ENCODE peak calls at places on chromosomes 4 and X, in eight cellular contexts. One of them, this sample, is unnamed.

GRCh38 chrX:132958086-132958703 is at the start of gene HS6ST2:
- DNase-seq in GM23338: peak
- DNase-seq in WTC11: peak
- DNase-seq in OCI-LY7: no peak
- DNase-seq in progenitor cell of endocrine pancreas: peak
- DNase-seq in nephron progenitor cell: peak
- DNase-seq in GM13976: no peak
- DNase-seq in WERI-Rb-1: no peak
- DNase-seq in this sample: no peak

GRCh38 chr4:154416183-154416543 is 75.4 kb downstream of the DCHS2 start:
- DNase-seq in GM23338: peak
- DNase-seq in WTC11: peak
- DNase-seq in OCI-LY7: peak
- DNase-seq in progenitor cell of endocrine pancreas: no peak
- DNase-seq in nephron progenitor cell: peak
- DNase-seq in GM13976: no peak
- DNase-seq in WERI-Rb-1: peak
- DNase-seq in this sample: no peak

GRCh38 chrX:72358313-72358712 is 52.6 kb upstream of the CITED1 start:
- DNase-seq in GM23338: no peak
- DNase-seq in WTC11: no peak
- DNase-seq in OCI-LY7: no peak
- DNase-seq in progenitor cell of endocrine pancreas: no peak
- DNase-seq in nephron progenitor cell: no peak
- DNase-seq in GM13976: no peak
- DNase-seq in WERI-Rb-1: no peak
- DNase-seq in this sample: no peak

GRCh38 chr4:25900310-25900709 is 13.7 kb upstream of the SMIM20 start:
- DNase-seq in GM23338: no peak
- DNase-seq in WTC11: no peak
- DNase-seq in OCI-LY7: no peak
- DNase-seq in progenitor cell of endocrine pancreas: no peak
- DNase-seq in nephron progenitor cell: no peak
- DNase-seq in GM13976: no peak
- DNase-seq in WERI-Rb-1: no peak
- DNase-seq in this sample: no peak

GRCh38 chr4:150337709-150338108 is 244.2 kb upstream of the MAB21L2 start:
- DNase-seq in GM23338: peak
- DNase-seq in WTC11: no peak
- DNase-seq in OCI-LY7: no peak
- DNase-seq in progenitor cell of endocrine pancreas: no peak
- DNase-seq in nephron progenitor cell: no peak
- DNase-seq in GM13976: no peak
- DNase-seq in WERI-Rb-1: no peak
- DNase-seq in this sample: no peak

GRCh38 chrX:13103111-13103913 is 58.9 kb upstream of the FAM9C start:
- DNase-seq in GM23338: no peak
- DNase-seq in WTC11: no peak
- DNase-seq in OCI-LY7: no peak
- DNase-seq in progenitor cell of endocrine pancreas: no peak
- DNase-seq in nephron progenitor cell: no peak
- DNase-seq in GM13976: no peak
- DNase-seq in WERI-Rb-1: no peak
- DNase-seq in this sample: no peak

GRCh38 chr4:41041541-41041940 is 172.8 kb downstream of the APBB2 start:
- DNase-seq in GM23338: no peak
- DNase-seq in WTC11: no peak
- DNase-seq in OCI-LY7: no peak
- DNase-seq in progenitor cell of endocrine pancreas: no peak
- DNase-seq in nephron progenitor cell: no peak
- DNase-seq in GM13976: no peak
- DNase-seq in WERI-Rb-1: no peak
- DNase-seq in this sample: no peak

GRCh38 chrX:119427795-119428185 is 28.7 kb downstream of the SLC25A43 start:
- DNase-seq in GM23338: no peak
- DNase-seq in WTC11: no peak
- DNase-seq in OCI-LY7: no peak
- DNase-seq in progenitor cell of endocrine pancreas: no peak
- DNase-seq in nephron progenitor cell: no peak
- DNase-seq in GM13976: no peak
- DNase-seq in WERI-Rb-1: no peak
- DNase-seq in this sample: no peak

GRCh38 chr4:138741366-138741765 is 274.2 kb upstream of the NOCT start:
- DNase-seq in GM23338: no peak
- DNase-seq in WTC11: no peak
- DNase-seq in OCI-LY7: no peak
- DNase-seq in progenitor cell of endocrine pancreas: no peak
- DNase-seq in nephron progenitor cell: no peak
- DNase-seq in GM13976: no peak
- DNase-seq in WERI-Rb-1: no peak
- DNase-seq in this sample: no peak

GRCh38 chrX:124963717-124964116 is 356.0 kb upstream of the TEX13C start:
- DNase-seq in GM23338: no peak
- DNase-seq in WTC11: no peak
- DNase-seq in OCI-LY7: no peak
- DNase-seq in progenitor cell of endocrine pancreas: no peak
- DNase-seq in nephron progenitor cell: no peak
- DNase-seq in GM13976: no peak
- DNase-seq in WERI-Rb-1: no peak
- DNase-seq in this sample: no peak

GRCh38 chrX:20542072-20542471 is 275.4 kb upstream of the RPS6KA3 start:
- DNase-seq in GM23338: no peak
- DNase-seq in WTC11: no peak
- DNase-seq in OCI-LY7: no peak
- DNase-seq in progenitor cell of endocrine pancreas: no peak
- DNase-seq in nephron progenitor cell: no peak
- DNase-seq in GM13976: no peak
- DNase-seq in WERI-Rb-1: no peak
- DNase-seq in this sample: no peak

GRCh38 chr4:44679060-44679459 is 840 bp downstream of the GUF1 start:
- DNase-seq in GM23338: no peak
- DNase-seq in WTC11: no peak
- DNase-seq in OCI-LY7: peak
- DNase-seq in progenitor cell of endocrine pancreas: no peak
- DNase-seq in nephron progenitor cell: no peak
- DNase-seq in GM13976: no peak
- DNase-seq in WERI-Rb-1: no peak
- DNase-seq in this sample: peak

GRCh38 chr4:82031386-82031785 is 342.4 kb downstream of the HNRNPD start:
- DNase-seq in GM23338: no peak
- DNase-seq in WTC11: no peak
- DNase-seq in OCI-LY7: no peak
- DNase-seq in progenitor cell of endocrine pancreas: no peak
- DNase-seq in nephron progenitor cell: no peak
- DNase-seq in GM13976: no peak
- DNase-seq in WERI-Rb-1: no peak
- DNase-seq in this sample: no peak

GRCh38 chr4:188127157-188127874 is 11.9 kb upstream of the TRIML1 start:
- DNase-seq in GM23338: no peak
- DNase-seq in WTC11: no peak
- DNase-seq in OCI-LY7: no peak
- DNase-seq in progenitor cell of endocrine pancreas: no peak
- DNase-seq in nephron progenitor cell: no peak
- DNase-seq in GM13976: no peak
- DNase-seq in WERI-Rb-1: no peak
- DNase-seq in this sample: no peak

GRCh38 chr4:81499840-81500239 is 28.1 kb upstream of the RASGEF1B start:
- DNase-seq in GM23338: no peak
- DNase-seq in WTC11: no peak
- DNase-seq in OCI-LY7: no peak
- DNase-seq in progenitor cell of endocrine pancreas: no peak
- DNase-seq in nephron progenitor cell: peak
- DNase-seq in GM13976: no peak
- DNase-seq in WERI-Rb-1: peak
- DNase-seq in this sample: no peak

GRCh38 chr4:122733805-122734155 is 1.3 kb downstream of the BBS12 start:
- DNase-seq in GM23338: no peak
- DNase-seq in WTC11: no peak
- DNase-seq in OCI-LY7: no peak
- DNase-seq in progenitor cell of endocrine pancreas: no peak
- DNase-seq in nephron progenitor cell: no peak
- DNase-seq in GM13976: peak
- DNase-seq in WERI-Rb-1: no peak
- DNase-seq in this sample: no peak

GRCh38 chr4:122728781-122729330 is 3.6 kb upstream of the BBS12 start:
- DNase-seq in GM23338: no peak
- DNase-seq in WTC11: no peak
- DNase-seq in OCI-LY7: no peak
- DNase-seq in progenitor cell of endocrine pancreas: no peak
- DNase-seq in nephron progenitor cell: peak
- DNase-seq in GM13976: no peak
- DNase-seq in WERI-Rb-1: no peak
- DNase-seq in this sample: no peak

GRCh38 chr4:122731676-122732075 is 828 bp upstream of the BBS12 start:
- DNase-seq in GM23338: no peak
- DNase-seq in WTC11: no peak
- DNase-seq in OCI-LY7: no peak
- DNase-seq in progenitor cell of endocrine pancreas: no peak
- DNase-seq in nephron progenitor cell: no peak
- DNase-seq in GM13976: no peak
- DNase-seq in WERI-Rb-1: no peak
- DNase-seq in this sample: no peak

GRCh38 chr4:122732329-122733026 is at the start of gene BBS12:
- DNase-seq in GM23338: peak
- DNase-seq in WTC11: peak
- DNase-seq in OCI-LY7: peak
- DNase-seq in progenitor cell of endocrine pancreas: peak
- DNase-seq in nephron progenitor cell: peak
- DNase-seq in GM13976: peak
- DNase-seq in WERI-Rb-1: peak
- DNase-seq in this sample: peak
- TF ChIP-seq CTCF in GM23338: no peak
- TF ChIP-seq CTCF in WTC11: no peak
- TF ChIP-seq CTCF in OCI-LY7: peak
- TF ChIP-seq CTCF in progenitor cell of endocrine pancreas: peak
- TF ChIP-seq CTCF in nephron progenitor cell: no peak
- TF ChIP-seq CTCF in GM13976: peak
- TF ChIP-seq CTCF in WERI-Rb-1: peak
- TF ChIP-seq CTCF in this sample: peak

DNA sequence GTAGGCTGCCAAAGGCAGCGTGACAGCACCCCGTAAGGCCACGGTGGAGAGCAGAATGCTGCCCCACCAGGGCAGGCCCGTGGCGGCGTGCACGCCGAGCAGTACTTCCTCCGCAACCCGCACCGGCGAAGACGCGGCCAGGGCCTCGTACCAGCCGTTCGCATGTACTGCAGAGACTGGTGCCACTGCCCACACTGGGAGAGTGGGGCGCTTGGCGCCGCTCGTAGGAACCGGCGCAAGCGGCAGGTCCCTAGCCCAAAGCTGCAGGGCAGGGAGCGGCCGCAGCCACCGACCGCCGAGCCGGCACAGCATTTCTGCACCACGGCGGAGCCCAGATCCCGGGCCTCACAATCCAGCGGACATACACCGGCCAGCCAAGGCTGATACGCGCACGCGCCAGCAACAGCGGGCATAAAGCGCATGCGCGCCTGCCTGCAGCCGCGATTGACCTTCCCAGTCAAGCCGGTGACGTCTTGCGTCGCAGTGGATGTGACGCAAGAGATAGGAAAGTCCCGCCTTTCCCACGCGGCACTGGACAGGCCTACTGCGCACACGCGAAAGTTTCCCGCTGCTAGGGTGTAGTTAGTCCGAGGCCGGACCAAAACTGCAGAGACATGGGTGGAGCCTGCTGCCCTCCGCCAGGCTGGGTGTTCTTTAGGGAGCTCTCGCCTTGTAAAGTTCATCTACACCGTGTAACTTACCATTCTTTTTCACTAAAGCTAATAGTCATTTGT is at the start of gene COX18:
- DNase-seq in GM23338: peak
- DNase-seq in WTC11: peak
- DNase-seq in OCI-LY7: peak
- DNase-seq in progenitor cell of endocrine pancreas: peak
- DNase-seq in nephron progenitor cell: peak
- DNase-seq in GM13976: peak
- DNase-seq in WERI-Rb-1: peak
- DNase-seq in this sample: peak
- TF ChIP-seq CTCF in GM23338: no peak
- TF ChIP-seq CTCF in WTC11: no peak
- TF ChIP-seq CTCF in OCI-LY7: peak
- TF ChIP-seq CTCF in progenitor cell of endocrine pancreas: peak
- TF ChIP-seq CTCF in nephron progenitor cell: no peak
- TF ChIP-seq CTCF in GM13976: no peak
- TF ChIP-seq CTCF in WERI-Rb-1: no peak
- TF ChIP-seq CTCF in this sample: no peak

GRCh38 chr4:6372649-6373525 is 99.5 kb downstream of the PPP2R2C start:
- DNase-seq in GM23338: peak
- DNase-seq in WTC11: peak
- DNase-seq in OCI-LY7: peak
- DNase-seq in progenitor cell of endocrine pancreas: no peak
- DNase-seq in nephron progenitor cell: no peak
- DNase-seq in GM13976: peak
- DNase-seq in WERI-Rb-1: peak
- DNase-seq in this sample: peak
- TF ChIP-seq CTCF in GM23338: no peak
- TF ChIP-seq CTCF in WTC11: no peak
- TF ChIP-seq CTCF in OCI-LY7: no peak
- TF ChIP-seq CTCF in progenitor cell of endocrine pancreas: no peak
- TF ChIP-seq CTCF in nephron progenitor cell: no peak
- TF ChIP-seq CTCF in GM13976: no peak
- TF ChIP-seq CTCF in WERI-Rb-1: no peak
- TF ChIP-seq CTCF in this sample: no peak

GRCh38 chr4:112061418-112061817 is 83.8 kb upstream of the FAM241A start:
- DNase-seq in GM23338: peak
- DNase-seq in WTC11: peak
- DNase-seq in OCI-LY7: no peak
- DNase-seq in progenitor cell of endocrine pancreas: no peak
- DNase-seq in nephron progenitor cell: no peak
- DNase-seq in GM13976: no peak
- DNase-seq in WERI-Rb-1: no peak
- DNase-seq in this sample: no peak

GRCh38 chr4:112057479-112057878 is 87.8 kb upstream of the FAM241A start:
- DNase-seq in GM23338: peak
- DNase-seq in WTC11: no peak
- DNase-seq in OCI-LY7: no peak
- DNase-seq in progenitor cell of endocrine pancreas: no peak
- DNase-seq in nephron progenitor cell: no peak
- DNase-seq in GM13976: no peak
- DNase-seq in WERI-Rb-1: no peak
- DNase-seq in this sample: no peak

GRCh38 chr4:112060212-112060611 is 85.0 kb upstream of the FAM241A start:
- DNase-seq in GM23338: peak
- DNase-seq in WTC11: no peak
- DNase-seq in OCI-LY7: peak
- DNase-seq in progenitor cell of endocrine pancreas: no peak
- DNase-seq in nephron progenitor cell: no peak
- DNase-seq in GM13976: peak
- DNase-seq in WERI-Rb-1: peak
- DNase-seq in this sample: no peak

GRCh38 chr4:112058433-112058832 is 86.8 kb upstream of the FAM241A start:
- DNase-seq in GM23338: no peak
- DNase-seq in WTC11: no peak
- DNase-seq in OCI-LY7: no peak
- DNase-seq in progenitor cell of endocrine pancreas: no peak
- DNase-seq in nephron progenitor cell: no peak
- DNase-seq in GM13976: no peak
- DNase-seq in WERI-Rb-1: no peak
- DNase-seq in this sample: no peak

DNA sequence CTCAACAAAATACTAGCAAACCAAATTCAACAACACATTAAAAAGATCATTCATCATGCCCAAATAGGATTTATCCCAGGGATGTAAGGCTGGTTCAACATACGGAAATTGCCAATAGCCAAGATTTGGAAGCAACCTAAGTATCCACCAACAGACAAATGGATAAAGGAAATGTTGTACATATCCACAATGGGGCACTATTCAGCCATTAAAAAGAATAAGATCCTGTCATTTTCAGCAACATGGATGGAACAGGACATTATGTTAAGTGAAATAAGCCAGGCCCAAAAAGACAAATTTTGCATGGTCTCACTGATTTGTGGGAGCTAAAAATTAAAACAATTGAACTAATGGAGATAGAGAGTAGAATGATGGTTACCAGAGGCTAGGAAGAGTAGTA is 82.0 kb upstream of the FAM241A start:
- DNase-seq in GM23338: no peak
- DNase-seq in WTC11: no peak
- DNase-seq in OCI-LY7: no peak
- DNase-seq in progenitor cell of endocrine pancreas: no peak
- DNase-seq in nephron progenitor cell: no peak
- DNase-seq in GM13976: no peak
- DNase-seq in WERI-Rb-1: no peak
- DNase-seq in this sample: no peak
- TF ChIP-seq CTCF in GM23338: no peak
- TF ChIP-seq CTCF in WTC11: no peak
- TF ChIP-seq CTCF in OCI-LY7: peak
- TF ChIP-seq CTCF in progenitor cell of endocrine pancreas: no peak
- TF ChIP-seq CTCF in nephron progenitor cell: no peak
- TF ChIP-seq CTCF in GM13976: no peak
- TF ChIP-seq CTCF in WERI-Rb-1: no peak
- TF ChIP-seq CTCF in this sample: no peak

This sample was measured in GM13977.